ENCODE peak calls at places on chromosomes 13 and 19, in seven cellular contexts. P is HFFc6, Q is AG10803, V is Calu3, H is NCI-H748 treated with DMSO at 0.1 percent for 48 hours, J is tibial nerve, D is bronchial epithelial cell. A is an unnamed sample.

GRCh38 chr13:94455414-94455813 is 24.1 kb downstream of the DCT start:
- DNase-seq in P (no peak), Q (no peak), V (no peak), H (no peak), J (no peak), D (no peak), A (no peak)

GRCh38 chr19:41546386-41546789 is 29.6 kb upstream of the CEACAM21 start:
- DNase-seq in P (no peak), Q (no peak), V (no peak), H (no peak), J (no peak), D (no peak), A (no peak)

GRCh38 chr13:59337070-59337469 is 826.7 kb downstream of the DIAPH3 start:
- DNase-seq in P (no peak), Q (no peak), V (no peak), H (no peak), J (no peak), D (no peak), A (no peak)

GRCh38 chr13:52361225-52361624 is 44.7 kb downstream of the THSD1 start:
- DNase-seq in P (no peak), Q (no peak), V (no peak), H (no peak), J (no peak), D (peak), A (no peak)

GRCh38 chr19:28386080-28386869 is 826.7 kb downstream of the UQCRFS1 start:
- DNase-seq in P (no peak), Q (no peak), V (no peak), H (no peak), J (no peak), D (no peak), A (no peak)

GRCh38 chr13:46778879-46779278 is 18.1 kb downstream of the ESD start:
- DNase-seq in P (peak), Q (peak), V (no peak), H (no peak), J (no peak), D (no peak), A (no peak)

GRCh38 chr13:39273953-39274352 is 235.7 kb downstream of the NHLRC3 start:
- DNase-seq in P (no peak), Q (peak), V (peak), H (peak), J (no peak), D (peak), A (no peak)

GRCh38 chr19:3544742-3545668 is 6.0 kb downstream of the TEKTIP1 start:
- DNase-seq in P (peak), Q (peak), V (peak), H (peak), J (peak), D (peak), A (peak)

GRCh38 chr13:29567411-29567810 is 28.1 kb downstream of the SLC7A1 start:
- DNase-seq in P (no peak), Q (no peak), V (no peak), H (no peak), J (no peak), D (peak), A (no peak)

GRCh38 chr19:44677019-44677809 is 5.9 kb downstream of the CEACAM19 start:
- DNase-seq in P (peak), Q (peak), V (no peak), H (no peak), J (no peak), D (peak), A (no peak)

GRCh38 chr19:47094557-47095517 is 18.7 kb downstream of the ZC3H4 start:
- DNase-seq in P (no peak), Q (no peak), V (peak), H (no peak), J (no peak), D (no peak), A (no peak)

GRCh38 chr13:28035146-28035782 is 46.8 kb upstream of the URAD start:
- DNase-seq in P (no peak), Q (no peak), V (peak), H (no peak), J (no peak), D (peak), A (no peak)

GRCh38 chr13:102978168-102978567 is 88.0 kb downstream of the SLC10A2 start:
- DNase-seq in P (no peak), Q (no peak), V (no peak), H (no peak), J (no peak), D (no peak), A (no peak)

GRCh38 chr19:34962281-34962944 is 1.6 kb downstream of the ZNF792 start:
- DNase-seq in P (no peak), Q (no peak), V (no peak), H (no peak), J (no peak), D (no peak), A (no peak)

GRCh38 chr19:38917921-38918491 is 6.0 kb upstream of the CCER2 start:
- DNase-seq in P (no peak), Q (no peak), V (peak), H (no peak), J (no peak), D (no peak), A (no peak)

GRCh38 chr19:50461066-50461875 is 15.0 kb upstream of the EMC10 start:
- DNase-seq in P (peak), Q (peak), V (peak), H (peak), J (peak), D (peak), A (no peak)

GRCh38 chr13:48708764-48709163 is 55.0 kb downstream of the CYSLTR2 start:
- DNase-seq in P (no peak), Q (no peak), V (no peak), H (no peak), J (no peak), D (no peak), A (no peak)

GRCh38 chr13:26557393-26558073 is at the start of gene WASF3:
- DNase-seq in P (peak), Q (peak), V (peak), H (peak), J (peak), D (peak), A (peak)

GRCh38 chr13:23268441-23268840 is 87.7 kb downstream of the SGCG start:
- DNase-seq in P (no peak), Q (no peak), V (no peak), H (no peak), J (no peak), D (no peak), A (no peak)

GRCh38 chr19:35446194-35446593 is 1.9 kb upstream of the FFAR2 start:
- DNase-seq in P (no peak), Q (no peak), V (no peak), H (no peak), J (no peak), D (no peak), A (no peak)

GRCh38 chr13:83352391-83352790 is 529.9 kb downstream of the SLITRK1 start:
- DNase-seq in P (no peak), Q (no peak), V (no peak), H (no peak), J (no peak), D (peak), A (no peak)

A was measured in activated gamma-delta T cell.